ENCODE peak calls at places on chromosomes 16 and 17, in eight cellular contexts. N is activated T-cell treated with anti-CD3 and anti-CD28 coated beads, Interleukin-2, amount 50 U/mL, for 72 hours; H is heart left ventricle; P is left ventricle myocardium superior; M is naive B cell; D is gastroesophageal sphincter; O is A549; U is pancreas. B is an unnamed sample.

GRCh38 chr17:40828454-40829039 is 6.1 kb upstream of the KRT10 start:
- ATAC-seq in H (peak), D (peak), N (no peak), M (no peak), P (peak), U (no peak), O (no peak), B (no peak)

GRCh38 chr17:78568494-78569115 is 8.6 kb downstream of the DNAH17 start:
- ATAC-seq in O (peak), D (no peak), N (no peak), M (no peak), P (no peak), H (no peak), U (no peak), B (no peak)

GRCh38 chr17:46818929-46819859 is 702 bp upstream of the WNT3 start:
- ATAC-seq in O (no peak), D (no peak), U (peak), M (peak), P (no peak), N (peak), H (no peak), B (peak)

GRCh38 chr16:252366-253337 is 18.0 kb downstream of the FAM234A start:
- ATAC-seq in O (no peak), P (peak), D (no peak), N (peak), U (no peak), H (peak), M (peak), B (peak)

GRCh38 chr16:89000207-89000959 is 23.4 kb upstream of the CBFA2T3 start:
- ATAC-seq in O (no peak), N (no peak), M (no peak), U (no peak), H (no peak), P (no peak), D (no peak), B (no peak)

GRCh38 chr16:20918486-20919239 is 18.1 kb downstream of the LYRM1 start:
- ATAC-seq in N (no peak), P (peak), M (no peak), O (no peak), H (peak), U (no peak), D (peak), B (peak)

GRCh38 chr17:27430882-27431491 is 25.3 kb upstream of the KSR1 start:
- ATAC-seq in P (peak), M (no peak), H (peak), O (peak), D (no peak), U (peak), N (no peak), B (no peak)

GRCh38 chr17:36668824-36669223 is 67.4 kb downstream of the MRM1 start:
- ATAC-seq in O (no peak), P (no peak), D (no peak), M (no peak), N (no peak), U (no peak), H (no peak), B (no peak)

GRCh38 chr17:32780721-32781120 is 96.2 kb downstream of the MYO1D start:
- ATAC-seq in N (no peak), M (no peak), D (no peak), U (no peak), P (no peak), O (no peak), H (no peak), B (no peak)

GRCh38 chr16:21264226-21265036 is 13.7 kb downstream of the CRYM start:
- ATAC-seq in U (no peak), M (peak), N (no peak), D (no peak), H (peak), P (peak), O (no peak), B (no peak)

GRCh38 chr17:58335779-58336455 is 7.3 kb upstream of the TSPOAP1 start:
- ATAC-seq in P (no peak), H (no peak), N (peak), U (no peak), D (no peak), M (peak), O (no peak), B (peak)

GRCh38 chr17:35089846-35090193 is 26.3 kb upstream of the RFFL start:
- ATAC-seq in O (peak), M (no peak), N (no peak), P (peak), U (no peak), D (peak), H (peak), B (peak)

GRCh38 chr17:38465420-38466345 is 37.4 kb downstream of the ARHGAP23 start:
- ATAC-seq in O (peak), P (peak), N (no peak), U (peak), M (no peak), D (peak), H (peak), B (no peak)

GRCh38 chr17:33983824-33984574 is 271.1 kb upstream of the CCL2 start:
- ATAC-seq in H (peak), N (no peak), O (no peak), U (no peak), D (no peak), P (peak), M (no peak), B (no peak)

GRCh38 chr17:81865733-81866439 is 5.3 kb downstream of the ARHGDIA start:
- ATAC-seq in N (no peak), U (peak), P (no peak), O (no peak), M (no peak), H (no peak), D (no peak), B (no peak)

GRCh38 chr16:48831081-48831722 is 221.2 kb upstream of the N4BP1 start:
- ATAC-seq in M (no peak), D (no peak), O (no peak), P (no peak), N (no peak), U (no peak), H (no peak), B (no peak)

GRCh38 chr16:27253526-27253930 is 15.0 kb downstream of the NSMCE1 start:
- ATAC-seq in U (no peak), N (peak), M (no peak), O (peak), H (peak), D (peak), P (peak), B (peak)

GRCh38 chr16:49585143-49585542 is 211.5 kb downstream of the C16orf78 start:
- ATAC-seq in H (no peak), O (no peak), P (no peak), N (no peak), D (no peak), U (no peak), M (no peak), B (no peak)

GRCh38 chr17:39110435-39111136 is 40.9 kb downstream of the PLXDC1 start:
- ATAC-seq in H (no peak), O (peak), N (no peak), D (no peak), P (peak), M (no peak), U (peak), B (no peak)

GRCh38 chr17:47941998-47942490 is 673 bp downstream of the PNPO start:
- ATAC-seq in H (no peak), P (no peak), D (no peak), M (no peak), U (no peak), N (no peak), O (no peak), B (no peak)

GRCh38 chr16:65945485-65945884 is 421.0 kb upstream of the CDH5 start:
- ATAC-seq in N (no peak), P (no peak), O (no peak), U (no peak), H (no peak), M (no peak), D (no peak), B (no peak)

GRCh38 chr17:60167095-60167741 is 17.4 kb downstream of the CA4 start:
- ATAC-seq in H (no peak), N (no peak), D (no peak), P (peak), O (no peak), U (peak), M (no peak), B (no peak)

GRCh38 chr16:16143038-16143763 is 80.1 kb downstream of the ABCC6 start:
- ATAC-seq in H (no peak), N (no peak), M (peak), D (no peak), P (no peak), U (no peak), O (peak), B (no peak)

GRCh38 chr16:80720759-80721470 is 83.5 kb downstream of the CDYL2 start:
- ATAC-seq in O (no peak), U (no peak), M (no peak), N (no peak), D (no peak), H (no peak), P (no peak), B (no peak)

GRCh38 chr17:8753976-8754440 is 4.3 kb downstream of the SPDYE4 start:
- ATAC-seq in U (no peak), P (no peak), N (no peak), M (no peak), O (peak), H (no peak), D (no peak), B (no peak)

GRCh38 chr17:4492762-4493561 is 5.7 kb upstream of the SPNS2 start:
- ATAC-seq in D (no peak), P (peak), U (no peak), M (no peak), O (peak), N (no peak), H (peak), B (peak)

GRCh38 chr17:48704521-48704920 is 17.8 kb downstream of the PRAC1 start:
- ATAC-seq in P (no peak), H (no peak), U (no peak), N (no peak), O (no peak), D (no peak), M (no peak), B (no peak)

GRCh38 chr17:2024572-2025219 is 438 bp downstream of the RTN4RL1 start:
- ATAC-seq in N (peak), D (no peak), P (peak), M (no peak), O (peak), U (no peak), H (no peak), B (peak)

GRCh38 chr17:51166987-51167931 is 1.0 kb downstream of the NME2 start:
- ATAC-seq in U (peak), O (peak), N (peak), H (peak), D (no peak), P (peak), M (peak), B (peak)

GRCh38 chr17:66426397-66427033 is 124.1 kb downstream of the PRKCA start:
- ATAC-seq in P (no peak), U (no peak), O (peak), D (no peak), M (no peak), H (no peak), N (peak), B (peak)

GRCh38 chr16:53775821-53776431 is 72.0 kb downstream of the FTO start:
- ATAC-seq in N (no peak), D (peak), U (peak), M (no peak), H (peak), P (peak), O (peak), B (no peak)

GRCh38 chr16:66357523-66357928 is 9.0 kb upstream of the CDH5 start:
- ATAC-seq in P (peak), H (peak), D (peak), O (peak), N (no peak), M (no peak), U (peak), B (peak)

GRCh38 chr16:24758373-24758772 is 28.9 kb downstream of the TNRC6A start:
- ATAC-seq in M (no peak), N (no peak), U (no peak), O (no peak), D (no peak), H (no peak), P (no peak), B (no peak)

GRCh38 chr17:19651461-19652238 is 3.1 kb downstream of the ALDH3A2 start:
- ATAC-seq in O (no peak), N (no peak), D (no peak), H (no peak), U (no peak), P (no peak), M (no peak), B (no peak)

GRCh38 chr17:61323015-61323379 is 76.6 kb upstream of the TBX2 start:
- ATAC-seq in M (no peak), N (no peak), U (no peak), H (peak), O (no peak), D (peak), P (peak), B (no peak)

B was measured in activated T-helper 17 cell treated with anti-CD3 and anti-CD28 coated beads, Interleukin-2, amount 50 U/mL, for 72 hours.